ENCODE peak calls at places on chromosomes 16 and 17, in nine cellular contexts. O is left ventricle myocardium inferior; U is HCT116; X is IMR-90; S is CD4-positive, alpha-beta T cell; R is neural progenitor cell; H is GM23248; L is gastrocnemius medialis; P is left lung. F is an unnamed sample. For H3K9me3, the result is how much of the 10 kb centered on the place peaks cover.

GRCh38 chr16:74691093-74691855 is 9.4 kb downstream of the MLKL start:
- DNase-seq in O (no peak), U (no peak), X (peak), S (no peak), R (no peak), H (peak), L (no peak), P (no peak), F (no peak)

GRCh38 chr16:80564394-80564793 is 23.6 kb downstream of the DYNLRB2 start:
- DNase-seq in O (no peak), U (no peak), X (no peak), S (no peak), R (no peak), H (no peak), L (no peak), P (no peak), F (no peak)

GRCh38 chr17:31487648-31488263 is 96.3 kb downstream of the RAB11FIP4 start:
- DNase-seq in O (peak), U (peak), X (peak), S (peak), R (peak), H (peak), L (peak), P (peak), F (peak)

GRCh38 chr17:54951286-54951685 is 17.2 kb downstream of the COX11 start:
- DNase-seq in O (no peak), U (no peak), X (no peak), S (no peak), R (no peak), H (no peak), L (no peak), P (no peak), F (no peak)

GRCh38 chr17:8799001-8799850 is at the start of gene MFSD6L:
- DNase-seq in O (no peak), U (no peak), X (no peak), S (no peak), R (peak), H (no peak), L (no peak), P (no peak), F (no peak)

GRCh38 chr17:74812109-74812864 is 36.1 kb upstream of the NAT9 start:
- DNase-seq in O (peak), U (no peak), X (no peak), S (no peak), R (peak), H (no peak), L (no peak), P (peak), F (no peak)

GRCh38 chr16:67441289-67441753 is 10.4 kb downstream of the HSD11B2 start:
- DNase-seq in O (peak), U (no peak), X (no peak), S (no peak), R (no peak), H (no peak), L (peak), P (peak), F (no peak)

GRCh38 chr17:65449495-65449894 is 112.0 kb downstream of the AXIN2 start:
- DNase-seq in O (no peak), U (no peak), X (no peak), S (no peak), R (peak), H (no peak), L (no peak), P (no peak), F (no peak)

GRCh38 chr17:32720671-32721070 is 156.3 kb downstream of the MYO1D start:
- DNase-seq in O (no peak), U (no peak), X (no peak), S (no peak), R (no peak), H (no peak), L (no peak), P (no peak), F (no peak)

GRCh38 chr16:48441863-48442279 is 56.7 kb upstream of the SIAH1 start:
- DNase-seq in O (no peak), U (no peak), X (no peak), S (no peak), R (no peak), H (no peak), L (no peak), P (no peak), F (no peak)

GRCh38 chr17:17767096-17767470 is 69.7 kb downstream of the SREBF1 start:
- DNase-seq in O (no peak), U (no peak), X (peak), S (no peak), R (peak), H (peak), L (no peak), P (no peak), F (no peak)

DNA sequence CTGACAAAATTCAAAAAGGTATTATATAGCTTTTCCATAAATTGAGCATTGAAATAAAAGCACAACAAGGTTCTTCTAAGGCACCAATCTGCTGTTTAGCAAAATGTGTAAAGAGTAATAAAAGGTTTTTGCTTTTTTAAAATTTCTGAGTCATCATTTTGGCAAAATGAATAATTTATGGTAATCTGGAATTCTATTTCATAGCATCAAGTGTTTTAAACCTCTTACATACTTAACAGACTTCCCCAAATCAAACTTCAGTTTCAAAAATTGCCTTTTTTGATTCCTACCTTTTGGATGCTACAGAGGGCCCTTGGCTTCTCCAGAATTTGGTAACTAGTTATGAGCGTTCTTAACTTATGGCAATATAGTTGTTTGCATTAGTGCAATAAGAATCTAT is 154.0 kb upstream of the ELAC2 start:
- DNase-seq in O (no peak), U (no peak), X (no peak), S (no peak), R (no peak), H (no peak), L (no peak), P (no peak), F (no peak)
- H3K9me3 ChIP-seq in O (half or more), U (under half), X (under half), S (under half), R (under half), H (under half), L (under half), P (under half), F (under half)

GRCh38 chr16:56884026-56884582 is 19.1 kb downstream of the SLC12A3 start:
- DNase-seq in O (no peak), U (no peak), X (no peak), S (no peak), R (no peak), H (no peak), L (no peak), P (no peak), F (no peak)

GRCh38 chr16:56880685-56881084 is 15.7 kb downstream of the SLC12A3 start:
- DNase-seq in O (no peak), U (no peak), X (no peak), S (no peak), R (no peak), H (no peak), L (no peak), P (no peak), F (no peak)

GRCh38 chr16:56880176-56880575 is 15.2 kb downstream of the SLC12A3 start:
- DNase-seq in O (no peak), U (no peak), X (no peak), S (no peak), R (no peak), H (no peak), L (no peak), P (no peak), F (no peak)

GRCh38 chr16:56883586-56883985 is 18.6 kb downstream of the SLC12A3 start:
- DNase-seq in O (no peak), U (no peak), X (no peak), S (no peak), R (no peak), H (no peak), L (no peak), P (no peak), F (no peak)

GRCh38 chr16:56882077-56882476 is 17.1 kb downstream of the SLC12A3 start:
- DNase-seq in O (no peak), U (no peak), X (no peak), S (no peak), R (no peak), H (no peak), L (no peak), P (no peak), F (no peak)
- H3K9me3 ChIP-seq in O (under half), U (under half), X (under half), S (under half), R (under half), H (under half), L (under half), P (under half), F (under half)

DNA sequence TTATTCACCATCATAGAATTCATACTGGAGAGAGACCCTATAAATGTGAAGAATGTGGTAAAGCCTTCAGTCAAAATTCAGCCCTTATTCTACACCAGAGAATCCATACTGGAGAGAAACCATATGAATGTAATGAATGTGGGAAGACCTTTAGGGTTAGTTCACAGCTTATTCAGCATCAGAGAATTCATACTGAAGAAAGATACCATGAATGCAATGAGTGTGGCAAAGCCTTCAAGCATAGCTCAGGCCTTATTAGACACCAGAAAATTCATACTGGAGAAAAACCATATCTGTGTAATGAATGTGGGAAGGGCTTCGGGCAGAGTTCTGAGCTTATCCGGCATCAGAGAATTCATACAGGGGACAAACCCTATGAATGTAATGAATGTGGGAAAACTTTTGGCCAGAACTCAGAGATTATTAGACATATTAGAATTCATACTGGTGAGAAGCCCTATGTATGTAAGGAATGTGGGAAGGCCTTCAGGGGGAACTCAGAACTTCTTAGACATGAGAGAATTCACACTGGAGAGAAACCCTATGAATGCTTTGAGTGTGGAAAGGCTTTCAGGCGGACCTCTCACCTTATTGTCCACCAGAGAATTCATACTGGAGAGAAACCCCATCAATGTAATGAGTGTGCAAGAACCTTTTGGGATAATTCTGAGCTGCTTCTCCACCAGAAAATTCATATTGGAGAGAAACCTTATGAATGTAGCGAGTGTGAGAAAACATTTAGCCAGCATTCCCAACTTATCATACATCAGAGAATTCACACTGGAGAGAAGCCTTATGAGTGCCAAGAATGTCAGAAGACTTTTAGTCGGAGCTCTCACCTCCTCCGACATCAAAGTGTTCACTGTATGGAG is 14.1 kb downstream of the ZFP3 start:
- DNase-seq in O (no peak), U (no peak), X (no peak), S (no peak), R (no peak), H (no peak), L (no peak), P (no peak), F (no peak)
- H3K9me3 ChIP-seq in O (half or more), U (half or more), X (half or more), S (half or more), R (under half), H (under half), L (under half), P (under half), F (half or more)

GRCh38 chr17:56930739-56931337 is 17.0 kb upstream of the TRIM25 start:
- DNase-seq in O (no peak), U (no peak), X (no peak), S (no peak), R (no peak), H (no peak), L (no peak), P (no peak), F (no peak)
- H3K9me3 ChIP-seq in O (under half), U (under half), X (under half), S (under half), R (under half), H (under half), L (under half), P (under half), F (under half)

GRCh38 chr17:29973005-29973404 is 31.6 kb downstream of the EFCAB5 start:
- DNase-seq in O (no peak), U (no peak), X (no peak), S (no peak), R (no peak), H (no peak), L (no peak), P (no peak), F (no peak)
- H3K9me3 ChIP-seq in O (under half), U (under half), X (under half), S (under half), R (under half), H (under half), L (under half), P (under half), F (under half)

F was measured in T-helper 17 cell.